ENCODE peak calls at places on chromosomes 3 and 15, in ten cellular contexts. C, V, W, U, N, J, K, M, E and H are unnamed samples.

GRCh38 chr3:45509038-45509767 is 85.3 kb upstream of the LIMD1 start:
- DNase-seq in C (no peak), V (no peak), W (no peak), U (no peak), N (peak; percentile 75), J (no peak), K (no peak), M (peak; percentile 57), E (peak; percentile 53), H (no peak)

GRCh38 chr3:114418107-114418506 is 124.3 kb downstream of the TIGIT start:
- DNase-seq in C (no peak), V (no peak), W (no peak), U (no peak), N (no peak), J (no peak), K (no peak), M (no peak), E (no peak), H (no peak)

GRCh38 chr15:41490355-41490754 is 3.3 kb upstream of the ITPKA start:
- DNase-seq in C (no peak), V (no peak), W (no peak), U (no peak), N (peak; percentile 95), J (no peak), K (no peak), M (peak; percentile 13), E (no peak), H (peak; percentile 90)

GRCh38 chr15:74786659-74787165 is 4.8 kb downstream of the CSK start:
- DNase-seq in C (no peak), V (no peak), W (no peak), U (no peak), N (no peak), J (no peak), K (no peak), M (no peak), E (no peak), H (no peak)

GRCh38 chr3:114179575-114179974 is 723 bp upstream of the DRD3 start:
- DNase-seq in C (no peak), V (peak; percentile 11), W (no peak), U (no peak), N (peak; percentile 22), J (no peak), K (no peak), M (no peak), E (no peak), H (peak; percentile 9)

GRCh38 chr3:94716326-94717018 is 653.6 kb downstream of the NSUN3 start:
- DNase-seq in C (no peak), V (no peak), W (no peak), U (no peak), N (peak; percentile 58), J (no peak), K (no peak), M (no peak), E (no peak), H (no peak)

GRCh38 chr3:178097576-178097975 is 438.7 kb upstream of the KCNMB2 start:
- DNase-seq in C (no peak), V (no peak), W (no peak), U (no peak), N (peak; percentile 72), J (no peak), K (no peak), M (no peak), E (no peak), H (no peak)

GRCh38 chr15:45155739-45156138 is 25.9 kb downstream of the DUOX1 start:
- DNase-seq in C (no peak), V (no peak), W (no peak), U (no peak), N (no peak), J (no peak), K (no peak), M (no peak), E (no peak), H (no peak)

GRCh38 chr3:42518800-42519567 is 16.5 kb downstream of the VIPR1 start:
- DNase-seq in C (no peak), V (no peak), W (no peak), U (no peak), N (no peak), J (peak; percentile 53), K (peak; percentile 47), M (no peak), E (no peak), H (no peak)

GRCh38 chr3:126422571-126423091 is 27.9 kb downstream of the CFAP100 start:
- DNase-seq in C (no peak), V (no peak), W (no peak), U (no peak), N (no peak), J (no peak), K (no peak), M (no peak), E (no peak), H (no peak)

GRCh38 chr15:68561146-68561545 is 17.6 kb upstream of the CORO2B start:
- DNase-seq in C (no peak), V (no peak), W (no peak), U (no peak), N (no peak), J (no peak), K (no peak), M (peak; percentile 90), E (no peak), H (no peak)

GRCh38 chr3:52456169-52456799 is 880 bp downstream of the NISCH start:
- DNase-seq in C (no peak), V (no peak), W (no peak), U (no peak), N (no peak), J (no peak), K (peak; percentile 35), M (no peak), E (no peak), H (no peak)

GRCh38 chr3:185282696-185283373 is 29.0 kb upstream of the EHHADH start:
- DNase-seq in C (peak; percentile 69), V (peak; percentile 94), W (peak; percentile 85), U (peak; percentile 95), N (peak; percentile 99), J (peak; percentile 91), K (peak; percentile 94), M (peak; percentile 83), E (peak; percentile 93), H (peak; percentile 92)

GRCh38 chr3:140863481-140864084 is 78.1 kb upstream of the SLC25A36 start:
- DNase-seq in C (peak; percentile 20), V (peak; percentile 20), W (no peak), U (peak; percentile 18), N (peak; percentile 63), J (peak; percentile 71), K (peak; percentile 18), M (no peak), E (peak; percentile 15), H (no peak)

GRCh38 chr3:172085557-172085895 is 46.1 kb downstream of the FNDC3B start:
- DNase-seq in C (no peak), V (no peak), W (no peak), U (no peak), N (no peak), J (no peak), K (no peak), M (no peak), E (no peak), H (no peak)

GRCh38 chr15:93060336-93061248 is 28.4 kb downstream of the RGMA start:
- DNase-seq in C (no peak), V (no peak), W (no peak), U (no peak), N (no peak), J (no peak), K (no peak), M (no peak), E (no peak), H (no peak)

GRCh38 chr3:186425788-186426730 is 64.0 kb upstream of the DGKG start:
- DNase-seq in C (no peak), V (peak; percentile 44), W (no peak), U (no peak), N (peak; percentile 62), J (no peak), K (no peak), M (no peak), E (no peak), H (no peak)

GRCh38 chr3:55474213-55474632 is 12.9 kb downstream of the WNT5A start:
- DNase-seq in C (no peak), V (no peak), W (no peak), U (no peak), N (no peak), J (peak; percentile 43), K (no peak), M (no peak), E (no peak), H (no peak)

GRCh38 chr15:25501828-25502446 is 63.1 kb upstream of the UBE3A start:
- DNase-seq in C (no peak), V (no peak), W (no peak), U (no peak), N (peak; percentile 52), J (peak; percentile 22), K (no peak), M (peak; percentile 22), E (no peak), H (no peak)